ENCODE peak calls at places on chromosomes 1 and 21, in nine cellular contexts. F, E, X, Y, C, A, U, V and O are unnamed samples.

GRCh38 chr1:200081151-200081981 is 53.9 kb downstream of the NR5A2 start:
- DNase-seq in F (no peak), E (no peak), X (no peak), Y (no peak), C (no peak), A (no peak), U (peak; percentile 76), V (no peak), O (no peak)

GRCh38 chr1:74771913-74772515 is 39.1 kb downstream of the TYW3 start:
- DNase-seq in F (no peak), E (no peak), X (no peak), Y (no peak), C (no peak), A (peak; percentile 51), U (peak; percentile 58), V (peak; percentile 37), O (peak; percentile 1)

GRCh38 chr21:39647476-39647875 is 34.7 kb downstream of the B3GALT5 start:
- DNase-seq in F (no peak), E (no peak), X (no peak), Y (no peak), C (no peak), A (peak; percentile 63), U (peak; percentile 39), V (no peak), O (peak; percentile 59)

GRCh38 chr1:32695098-32695904 is 7.3 kb downstream of the SYNC start:
- DNase-seq in F (peak; percentile 70), E (peak; percentile 56), X (peak; percentile 78), Y (peak; percentile 67), C (peak; percentile 85), A (peak; percentile 65), U (peak; percentile 62), V (peak; percentile 93), O (no peak)

GRCh38 chr1:229251185-229251584 is 19.7 kb upstream of the RAB4A start:
- DNase-seq in F (no peak), E (no peak), X (no peak), Y (no peak), C (no peak), A (no peak), U (no peak), V (no peak), O (no peak)

GRCh38 chr1:3035871-3036645 is 14.8 kb downstream of the ACTRT2 start:
- DNase-seq in F (no peak), E (no peak), X (no peak), Y (no peak), C (peak; percentile 54), A (no peak), U (no peak), V (no peak), O (no peak)

GRCh38 chr21:36429672-36430546 is 44.7 kb downstream of the CHAF1B start:
- DNase-seq in F (peak; percentile 71), E (peak; percentile 43), X (peak; percentile 80), Y (peak; percentile 39), C (peak; percentile 90), A (peak; percentile 100), U (peak; percentile 100), V (peak; percentile 95), O (peak; percentile 98)

GRCh38 chr1:212769372-212770167 is 22.0 kb downstream of the NSL1 start:
- DNase-seq in F (no peak), E (no peak), X (no peak), Y (no peak), C (no peak), A (no peak), U (no peak), V (no peak), O (no peak)

GRCh38 chr1:197139169-197139568 is 7.3 kb downstream of the ASPM start:
- DNase-seq in F (no peak), E (no peak), X (no peak), Y (no peak), C (no peak), A (no peak), U (no peak), V (no peak), O (no peak)

GRCh38 chr1:197140123-197140522 is 6.3 kb downstream of the ASPM start:
- DNase-seq in F (no peak), E (no peak), X (no peak), Y (no peak), C (no peak), A (peak; percentile 39), U (peak; percentile 35), V (no peak), O (no peak)

GRCh38 chr1:197141556-197141955 is 4.9 kb downstream of the ASPM start:
- DNase-seq in F (no peak), E (no peak), X (no peak), Y (no peak), C (no peak), A (no peak), U (peak; percentile 9), V (no peak), O (no peak)

GRCh38 chr1:197137322-197137721 is 9.1 kb downstream of the ASPM start:
- DNase-seq in F (no peak), E (no peak), X (no peak), Y (no peak), C (no peak), A (no peak), U (no peak), V (no peak), O (no peak)
- TF ChIP-seq POLR2A in F (no peak), E (no peak), X (no peak), Y (no peak), C (no peak), A (no peak), U (no peak), V (no peak), O (no peak)

GRCh38 chr1:226985839-226986463 is 45.9 kb downstream of the COQ8A start:
- DNase-seq in F (no peak), E (no peak), X (peak; percentile 53), Y (no peak), C (peak; percentile 65), A (no peak), U (no peak), V (no peak), O (no peak)

GRCh38 chr1:226983247-226983997 is 43.3 kb downstream of the COQ8A start:
- DNase-seq in F (no peak), E (no peak), X (no peak), Y (no peak), C (peak; percentile 56), A (no peak), U (no peak), V (no peak), O (no peak)

GRCh38 chr1:226983998-226984364 is 43.9 kb downstream of the COQ8A start:
- DNase-seq in F (no peak), E (no peak), X (no peak), Y (no peak), C (peak; percentile 62), A (no peak), U (no peak), V (no peak), O (no peak)

GRCh38 chr1:226985239-226985838 is 45.2 kb downstream of the COQ8A start:
- DNase-seq in F (no peak), E (no peak), X (no peak), Y (no peak), C (peak; percentile 58), A (no peak), U (no peak), V (no peak), O (no peak)

GRCh38 chr1:226984521-226985238 is 44.6 kb downstream of the COQ8A start:
- DNase-seq in F (no peak), E (no peak), X (peak; percentile 78), Y (no peak), C (peak; percentile 64), A (no peak), U (no peak), V (no peak), O (no peak)
- TF ChIP-seq POLR2A in F (no peak), E (no peak), X (no peak), Y (no peak), C (no peak), A (no peak), U (no peak), V (no peak), O (no peak)

GRCh38 chr1:193062698-193063463 is 3.5 kb downstream of the RO60 start:
- DNase-seq in F (no peak), E (no peak), X (no peak), Y (no peak), C (no peak), A (no peak), U (no peak), V (no peak), O (no peak)

GRCh38 chr1:193060938-193061337 is 1.5 kb downstream of the RO60 start:
- DNase-seq in F (no peak), E (no peak), X (no peak), Y (no peak), C (no peak), A (peak; percentile 22), U (peak; percentile 27), V (peak; percentile 14), O (no peak)

GRCh38 chr1:193054169-193054675 is 4.9 kb downstream of the UCHL5 start:
- DNase-seq in F (no peak), E (no peak), X (no peak), Y (no peak), C (no peak), A (no peak), U (no peak), V (no peak), O (no peak)

GRCh38 chr1:193059282-193060225 is at the start of the genes RO60 and UCHL5:
- DNase-seq in F (peak; percentile 97), E (peak; percentile 97), X (peak; percentile 97), Y (peak; percentile 95), C (peak; percentile 99), A (peak; percentile 99), U (peak; percentile 99), V (peak; percentile 97), O (peak; percentile 82)

GRCh38 chr1:193058529-193059281 is 455 bp downstream of the UCHL5 start:
- DNase-seq in F (peak; percentile 36), E (peak; percentile 54), X (peak; percentile 43), Y (peak; percentile 46), C (peak; percentile 72), A (peak; percentile 56), U (peak; percentile 58), V (peak; percentile 43), O (no peak)
- TF ChIP-seq POLR2A in F (no peak), E (no peak), X (no peak), Y (no peak), C (no peak), A (no peak), U (peak; percentile 58), V (peak; percentile 51), O (no peak)

GRCh38 chr1:110899458-110899843 is 26.5 kb downstream of the CD53 start:
- DNase-seq in F (no peak), E (no peak), X (no peak), Y (no peak), C (no peak), A (no peak), U (no peak), V (no peak), O (no peak)

GRCh38 chr1:110898734-110899457 is 25.9 kb downstream of the CD53 start:
- DNase-seq in F (no peak), E (no peak), X (no peak), Y (no peak), C (no peak), A (no peak), U (no peak), V (no peak), O (no peak)

GRCh38 chr1:110902820-110903463 is 30.0 kb downstream of the CD53 start:
- DNase-seq in F (no peak), E (no peak), X (no peak), Y (no peak), C (no peak), A (no peak), U (no peak), V (no peak), O (no peak)

DNA sequence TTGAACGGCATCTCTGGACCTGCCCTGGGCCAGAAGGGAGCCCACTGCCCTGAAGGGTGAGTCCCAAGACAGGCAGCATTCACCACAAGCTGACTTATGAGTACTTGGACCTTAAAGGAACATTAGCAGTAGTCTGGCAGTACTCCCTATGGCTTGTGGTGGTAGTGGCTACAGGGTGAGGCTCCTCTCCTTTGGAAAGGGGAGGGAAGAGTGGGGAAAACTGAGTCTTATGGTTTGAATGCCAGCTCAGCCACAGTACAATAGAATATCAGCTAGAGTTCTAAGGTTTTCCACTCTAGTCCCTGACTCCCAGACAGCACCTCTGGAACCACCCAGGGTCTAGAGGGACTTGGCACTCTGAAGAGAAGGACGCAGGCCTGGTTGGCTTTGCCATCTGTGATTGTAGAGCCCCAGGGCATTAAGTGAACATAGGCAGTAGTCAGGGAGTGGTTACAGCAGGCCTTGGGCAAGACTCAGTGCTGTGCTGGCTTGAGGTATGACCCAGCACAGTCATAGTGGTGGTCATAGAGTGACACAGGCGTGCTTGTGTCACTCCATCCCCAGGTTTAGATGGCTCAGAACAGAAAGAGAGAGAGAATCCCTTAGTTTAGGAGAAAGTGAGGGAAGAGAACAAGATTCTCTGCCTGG is 31.0 kb downstream of the CD53 start:
- DNase-seq in F (no peak), E (no peak), X (no peak), Y (no peak), C (no peak), A (no peak), U (no peak), V (no peak), O (no peak)
- TF ChIP-seq POLR2A in F (no peak), E (no peak), X (no peak), Y (no peak), C (no peak), A (no peak), U (no peak), V (no peak), O (no peak)